ENCODE peak calls at places on chromosomes 12 and 14, in eight cellular contexts. Y, G, T, B, O, W, J and D are unnamed samples.

GRCh38 chr14:102262894-102263462 is 42.0 kb downstream of the MOK start:
- DNase-seq in Y (peak), G (no peak), T (no peak), B (peak), O (peak), W (no peak), J (peak), D (peak)

GRCh38 chr12:7907009-7907408 is 29.0 kb downstream of the SLC2A3 start:
- DNase-seq in Y (peak), G (peak), T (no peak), B (no peak), O (peak), W (no peak), J (peak), D (peak)

GRCh38 chr12:42652048-42652447 is 62.5 kb upstream of the PRICKLE1 start:
- DNase-seq in Y (no peak), G (no peak), T (no peak), B (no peak), O (no peak), W (no peak), J (peak), D (no peak)

GRCh38 chr14:29144598-29144997 is 378.0 kb downstream of the FOXG1 start:
- DNase-seq in Y (no peak), G (no peak), T (no peak), B (no peak), O (peak), W (peak), J (no peak), D (no peak)

GRCh38 chr12:117872521-117873169 is 96.1 kb downstream of the KSR2 start:
- DNase-seq in Y (no peak), G (no peak), T (no peak), B (no peak), O (no peak), W (no peak), J (no peak), D (no peak)

GRCh38 chr14:56587701-56588100 is 8.1 kb downstream of the TMEM260 start:
- DNase-seq in Y (no peak), G (no peak), T (no peak), B (no peak), O (no peak), W (no peak), J (no peak), D (peak)

GRCh38 chr14:35406811-35407630 is 2.5 kb upstream of the NFKBIA start:
- DNase-seq in Y (peak), G (no peak), T (peak), B (no peak), O (peak), W (no peak), J (peak), D (peak)

GRCh38 chr12:50188875-50189575 is 21.9 kb upstream of the CERS5 start:
- DNase-seq in Y (no peak), G (no peak), T (peak), B (no peak), O (no peak), W (no peak), J (no peak), D (peak)

GRCh38 chr12:128729628-128730121 is 94.1 kb downstream of the SLC15A4 start:
- DNase-seq in Y (peak), G (no peak), T (no peak), B (no peak), O (no peak), W (no peak), J (peak), D (no peak)

GRCh38 chr14:26190644-26191043 is 407.2 kb downstream of the NOVA1 start:
- DNase-seq in Y (no peak), G (no peak), T (no peak), B (no peak), O (peak), W (no peak), J (no peak), D (no peak)

GRCh38 chr14:50619569-50620141 is 48.5 kb downstream of the SAV1 start:
- DNase-seq in Y (peak), G (no peak), T (peak), B (no peak), O (peak), W (no peak), J (peak), D (no peak)

GRCh38 chr12:114186241-114187002 is 219.5 kb downstream of the TBX5 start:
- DNase-seq in Y (no peak), G (no peak), T (no peak), B (peak), O (no peak), W (no peak), J (no peak), D (no peak)

GRCh38 chr12:96130396-96131059 is 63.6 kb upstream of the ELK3 start:
- DNase-seq in Y (no peak), G (no peak), T (no peak), B (no peak), O (no peak), W (no peak), J (no peak), D (no peak)

GRCh38 chr14:24078146-24078545 is 6.8 kb downstream of the CPNE6 start:
- DNase-seq in Y (no peak), G (no peak), T (no peak), B (no peak), O (no peak), W (no peak), J (no peak), D (no peak)

GRCh38 chr12:40137252-40137651 is 31.4 kb upstream of the SLC2A13 start:
- DNase-seq in Y (peak), G (no peak), T (peak), B (no peak), O (peak), W (no peak), J (no peak), D (no peak)

GRCh38 chr12:99711246-99711645 is 63.7 kb downstream of the GARIN6 start:
- DNase-seq in Y (no peak), G (no peak), T (no peak), B (no peak), O (no peak), W (no peak), J (no peak), D (no peak)

GRCh38 chr12:60197589-60197988 is 601.8 kb downstream of the SLC16A7 start:
- DNase-seq in Y (no peak), G (no peak), T (no peak), B (no peak), O (peak), W (no peak), J (no peak), D (no peak)

GRCh38 chr12:48775991-48776649 is 12.8 kb downstream of the ADCY6 start:
- DNase-seq in Y (no peak), G (no peak), T (no peak), B (no peak), O (no peak), W (no peak), J (no peak), D (no peak)

GRCh38 chr12:116284401-116284800 is 6.9 kb upstream of the MED13L start:
- DNase-seq in Y (no peak), G (no peak), T (no peak), B (no peak), O (peak), W (no peak), J (no peak), D (no peak)

GRCh38 chr12:292186-292585 is 29.6 kb upstream of the SLC6A13 start:
- DNase-seq in Y (no peak), G (no peak), T (no peak), B (no peak), O (peak), W (no peak), J (no peak), D (no peak)

GRCh38 chr14:104211242-104211641 is 72.9 kb downstream of the KIF26A start:
- DNase-seq in Y (no peak), G (peak), T (no peak), B (no peak), O (no peak), W (no peak), J (no peak), D (no peak)

GRCh38 chr12:120984351-120984898 is 6.1 kb downstream of the HNF1A start:
- DNase-seq in Y (no peak), G (peak), T (no peak), B (no peak), O (no peak), W (no peak), J (peak), D (no peak)

GRCh38 chr14:33568935-33569579 is 381.8 kb downstream of the EGLN3 start:
- DNase-seq in Y (no peak), G (no peak), T (no peak), B (no peak), O (peak), W (no peak), J (no peak), D (no peak)